ENCODE peak calls at places on chromosome 12, in six cellular contexts. C, A, V, T, R and W are unnamed samples.

GRCh38 chr12:93148412-93148811 is 219.3 kb upstream of the EEA1 start:
- DNase-seq in T (no peak), R (no peak), A (no peak), C (no peak), V (no peak), W (no peak)

GRCh38 chr12:124160102-124160501 is 134.8 kb upstream of the RFLNA start:
- DNase-seq in R (no peak), V (no peak), T (no peak), A (no peak), C (no peak), W (no peak)

GRCh38 chr12:38919191-38919590 is 13.8 kb upstream of the CPNE8 start:
- DNase-seq in C (no peak), T (no peak), R (no peak), V (no peak), A (no peak), W (no peak)

GRCh38 chr12:65171073-65171472 is 1.7 kb downstream of the LEMD3 start:
- DNase-seq in C (no peak), V (no peak), T (peak; percentile 30), R (no peak), A (no peak), W (no peak)

GRCh38 chr12:15393037-15393436 is 70.7 kb downstream of the PTPRO start:
- DNase-seq in T (no peak), C (no peak), A (no peak), V (peak; percentile 92), R (no peak), W (no peak)

GRCh38 chr12:132657004-132657727 is 30.0 kb downstream of the POLE start:
- DNase-seq in T (no peak), A (no peak), R (no peak), C (no peak), V (no peak), W (no peak)

GRCh38 chr12:67698711-67699603 is 50.4 kb downstream of the DYRK2 start:
- DNase-seq in A (peak; percentile 33), V (no peak), R (no peak), T (no peak), C (no peak), W (no peak)

GRCh38 chr12:85642810-85643209 is 193.4 kb downstream of the RASSF9 start:
- DNase-seq in V (no peak), A (no peak), T (no peak), R (no peak), C (no peak), W (no peak)

GRCh38 chr12:27505771-27506170 is 18.2 kb upstream of the PPFIBP1 start:
- DNase-seq in T (no peak), C (no peak), A (no peak), V (no peak), R (no peak), W (no peak)

GRCh38 chr12:64181504-64182291 is 40.4 kb downstream of the KICS2 start:
- DNase-seq in T (peak; percentile 72), C (peak; percentile 35), R (no peak), A (no peak), V (peak; percentile 97), W (peak; percentile 22)

GRCh38 chr12:56387152-56387551 is 24.5 kb upstream of the APOF start:
- DNase-seq in C (no peak), T (no peak), V (no peak), A (no peak), R (no peak), W (no peak)

GRCh38 chr12:66571361-66571760 is 107.5 kb downstream of the GRIP1 start:
- DNase-seq in T (no peak), A (no peak), R (no peak), V (no peak), C (no peak), W (no peak)

GRCh38 chr12:8781326-8781725 is 41.1 kb upstream of the A2ML1 start:
- DNase-seq in T (no peak), V (no peak), R (no peak), C (no peak), A (no peak), W (no peak)

GRCh38 chr12:103105971-103106597 is 148.6 kb downstream of the ASCL1 start:
- DNase-seq in A (no peak), V (no peak), R (no peak), C (no peak), T (no peak), W (no peak)

GRCh38 chr12:78580296-78580695 is 284.3 kb upstream of the SYT1 start:
- DNase-seq in A (no peak), C (no peak), T (no peak), V (no peak), R (no peak), W (no peak)

GRCh38 chr12:44247588-44247987 is 411.7 kb downstream of the TMEM117 start:
- DNase-seq in C (no peak), T (no peak), A (no peak), R (no peak), V (no peak), W (no peak)

GRCh38 chr12:93572712-93573551 is 457 bp downstream of the SOCS2 start:
- DNase-seq in A (peak; percentile 18), R (peak; percentile 64), V (no peak), C (no peak), T (no peak), W (peak; percentile 53)

GRCh38 chr12:124995200-124995961 is 1.9 kb downstream of the BRI3BP start:
- DNase-seq in A (no peak), T (no peak), V (no peak), R (no peak), C (no peak), W (no peak)

GRCh38 chr12:1083888-1084262 is 92.9 kb downstream of the ERC1 start:
- DNase-seq in V (no peak), C (no peak), T (no peak), A (no peak), R (no peak), W (no peak)

GRCh38 chr12:131716282-131716681 is 5.4 kb downstream of the SFSWAP start:
- DNase-seq in A (no peak), T (no peak), V (no peak), R (no peak), C (no peak), W (no peak)

GRCh38 chr12:49043241-49043640 is 17.4 kb downstream of the KMT2D start:
- DNase-seq in C (no peak), R (peak; percentile 15), A (no peak), T (no peak), V (no peak), W (no peak)

GRCh38 chr12:109033239-109034196 is 12.7 kb upstream of the SVOP start:
- DNase-seq in C (no peak), V (no peak), T (peak; percentile 46), A (no peak), R (no peak), W (no peak)

GRCh38 chr12:13211859-13212664 is 15.5 kb downstream of the EMP1 start:
- DNase-seq in C (peak; percentile 28), A (peak; percentile 65), V (no peak), R (no peak), T (peak; percentile 24), W (peak; percentile 23)

GRCh38 chr12:976644-977043 is 14.4 kb upstream of the ERC1 start:
- DNase-seq in A (no peak), T (no peak), R (no peak), C (no peak), V (no peak), W (no peak)

GRCh38 chr12:70484464-70484863 is 118.4 kb downstream of the KCNMB4 start:
- DNase-seq in C (no peak), R (no peak), T (no peak), A (no peak), V (no peak), W (no peak)

GRCh38 chr12:54980341-54980740 is 4.2 kb downstream of the TESPA1 start:
- DNase-seq in V (no peak), T (no peak), A (no peak), R (no peak), C (no peak), W (no peak)

GRCh38 chr12:43786899-43787693 is 19.0 kb downstream of the TWF1 start:
- DNase-seq in R (no peak), V (no peak), C (no peak), T (no peak), A (no peak), W (no peak)

GRCh38 chr12:116497051-116497529 is 62.1 kb upstream of the MAP1LC3B2 start:
- DNase-seq in T (no peak), V (no peak), A (no peak), R (no peak), C (no peak), W (no peak)

GRCh38 chr12:98373982-98374381 is 141.4 kb upstream of the TMPO start:
- DNase-seq in A (no peak), R (no peak), T (no peak), V (no peak), C (no peak), W (no peak)